ENCODE peak calls at places on chromosomes 4 and X, in four cellular contexts. V, N, S and M are unnamed samples.

GRCh38 chrX:2500091-2500680 is 590 bp downstream of the DHRSX start:
- DNase-seq in N (peak), V (no peak), S (no peak), M (no peak)

GRCh38 chr4:124641715-124642380 is 70.7 kb downstream of the ANKRD50 start:
- DNase-seq in V (peak), S (no peak), N (no peak), M (no peak)

GRCh38 chr4:37477126-37477525 is 209.1 kb downstream of the RELL1 start:
- DNase-seq in N (no peak), S (no peak), V (no peak), M (no peak)

GRCh38 chrX:31609130-31609529 is 537.3 kb upstream of the FTHL17 start:
- DNase-seq in N (peak), V (no peak), S (no peak), M (no peak)

GRCh38 chr4:19791422-19792113 is 460.1 kb upstream of the SLIT2 start:
- DNase-seq in N (no peak), V (no peak), S (no peak), M (no peak)

GRCh38 chr4:74230902-74231499 is 73.1 kb downstream of the MTHFD2L start:
- DNase-seq in V (peak), S (no peak), N (no peak), M (no peak)

GRCh38 chr4:131426023-131426758 is 1722.9 kb upstream of the PCDH10 start:
- DNase-seq in N (no peak), S (no peak), V (no peak), M (no peak)

GRCh38 chrX:11049976-11050375 is 61.2 kb upstream of the HCCS start:
- DNase-seq in V (no peak), N (no peak), S (no peak), M (no peak)

GRCh38 chr4:146159384-146160058 is 16.0 kb upstream of the LSM6 start:
- DNase-seq in V (no peak), S (no peak), N (no peak), M (no peak)

GRCh38 chr4:57037982-57038604 is 59.4 kb downstream of the POLR2B start:
- DNase-seq in V (no peak), S (peak), N (peak), M (no peak)

GRCh38 chr4:168815373-168816345 is 194.4 kb downstream of the CBR4 start:
- DNase-seq in S (no peak), V (no peak), N (peak), M (no peak)

GRCh38 chrX:133444952-133445831 is 29.9 kb upstream of the GPC4 start:
- DNase-seq in N (peak), S (no peak), V (no peak), M (no peak)

GRCh38 chr4:185096032-185096653 is 46.9 kb upstream of the SLC25A4 start:
- DNase-seq in S (no peak), V (peak), N (peak), M (peak)

GRCh38 chrX:40009890-40010289 is 87.9 kb downstream of the BCOR start:
- DNase-seq in V (no peak), S (no peak), N (no peak), M (no peak)

GRCh38 chr4:17781831-17782287 is 438 bp upstream of the FAM184B start:
- DNase-seq in S (no peak), V (no peak), N (no peak), M (no peak)

GRCh38 chrX:46978341-46979291 is 66.4 kb downstream of the JADE3 start:
- DNase-seq in N (peak), V (no peak), S (peak), M (peak)

GRCh38 chr4:151993521-151993920 is 232.7 kb upstream of the GATB start:
- DNase-seq in N (no peak), S (no peak), V (no peak), M (no peak)

GRCh38 chr4:188005561-188005960 is 10.0 kb downstream of the ZFP42 start:
- DNase-seq in V (no peak), N (no peak), S (no peak), M (no peak)

GRCh38 chr4:153156263-153156662 is 48.0 kb upstream of the TRIM2 start:
- DNase-seq in N (no peak), V (no peak), S (no peak), M (no peak)

GRCh38 chrX:136268051-136269048 is 17.1 kb upstream of the MAP7D3 start:
- DNase-seq in S (peak), N (peak), V (no peak), M (no peak)

GRCh38 chrX:80747832-80748231 is 61.8 kb downstream of the BRWD3 start:
- DNase-seq in S (no peak), V (no peak), N (no peak), M (no peak)

GRCh38 chr4:144611850-144612249 is 34.1 kb upstream of the HHIP start:
- DNase-seq in N (peak), S (no peak), V (no peak), M (no peak)

GRCh38 chr4:53706422-53707032 is 115.2 kb upstream of the LNX1 start:
- DNase-seq in N (peak), S (no peak), V (no peak), M (peak)

GRCh38 chr4:52299120-52299519 is 248.0 kb downstream of the SPATA18 start:
- DNase-seq in V (no peak), S (no peak), N (no peak), M (no peak)

DNA sequence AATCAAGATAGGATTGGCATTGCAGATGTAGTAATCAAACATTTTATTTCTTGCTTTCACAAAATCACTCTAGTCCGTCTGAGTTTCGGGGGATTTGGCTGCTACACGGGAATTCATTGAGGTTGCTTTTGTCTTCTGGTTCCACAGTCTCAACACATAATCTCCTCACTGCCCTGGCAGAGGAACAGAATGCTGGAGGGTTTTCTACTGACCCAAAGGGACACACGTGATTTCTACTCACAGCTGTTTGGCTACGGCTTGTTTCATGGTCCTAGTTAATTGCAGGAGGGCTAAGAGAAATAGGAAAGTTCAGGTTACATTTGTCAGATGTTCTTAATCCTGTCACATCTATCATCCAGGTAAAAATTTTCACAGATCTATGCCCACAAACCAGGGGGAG is 1811.6 kb downstream of the ARAP2 start:
- DNase-seq in N (no peak), S (no peak), V (no peak), M (no peak)
- H3K4me3 ChIP-seq in N (no peak), S (no peak), V (no peak), M (no peak)

GRCh38 chr4:29805871-29806480 is 914.2 kb upstream of the PCDH7 start:
- DNase-seq in V (no peak), N (no peak), S (no peak), M (no peak)

GRCh38 chr4:29805245-29805644 is 914.9 kb upstream of the PCDH7 start:
- DNase-seq in N (peak), V (no peak), S (no peak), M (no peak)
- TF ChIP-seq CTCF in N (peak), V (no peak), S (no peak), M (peak)

GRCh38 chr4:103721251-103721650 is 1.5 kb upstream of the TACR3 start:
- DNase-seq in S (no peak), N (no peak), V (no peak), M (no peak)

GRCh38 chr4:103718993-103719319 is 829 bp downstream of the TACR3 start:
- DNase-seq in S (no peak), N (peak), V (peak), M (no peak)

GRCh38 chr4:103719320-103720204 is at the start of gene TACR3:
- DNase-seq in N (peak), V (no peak), S (no peak), M (no peak)

DNA sequence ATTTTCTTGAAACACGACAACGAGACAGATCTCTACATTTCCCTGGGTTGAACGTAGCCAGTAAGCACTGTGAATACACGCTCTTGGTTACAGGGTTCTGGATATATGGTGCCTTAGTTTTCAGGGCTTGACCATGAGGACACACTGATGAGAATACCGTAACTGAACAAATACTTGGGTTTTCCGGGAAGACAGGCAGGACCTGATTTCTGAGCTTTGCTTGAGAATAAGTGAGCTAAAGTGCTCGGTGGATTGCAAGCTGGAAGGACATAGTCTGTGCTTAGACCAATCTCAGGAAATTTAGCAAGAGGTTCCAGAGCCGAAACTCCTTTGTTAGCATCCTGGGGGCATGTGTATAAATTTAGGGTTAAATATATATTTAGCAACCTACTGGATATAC is 876 bp upstream of the TACR3 start:
- DNase-seq in V (no peak), N (no peak), S (no peak), M (no peak)
- H3K4me3 ChIP-seq in V (no peak), N (peak), S (no peak), M (no peak)

GRCh38 chrX:140504371-140505324 is at the start of gene SOX3:
- DNase-seq in N (no peak), S (no peak), V (no peak), M (no peak)

GRCh38 chrX:140503230-140503585 is 1.7 kb downstream of the SOX3 start:
- DNase-seq in S (no peak), N (no peak), V (no peak), M (no peak)

GRCh38 chrX:140502491-140503229 is 2.2 kb downstream of the SOX3 start:
- DNase-seq in V (no peak), N (no peak), S (no peak), M (no peak)

GRCh38 chrX:140501940-140502468 is 2.9 kb downstream of the SOX3 start:
- DNase-seq in S (no peak), N (no peak), V (no peak), M (no peak)

GRCh38 chrX:140503714-140504351 is 1.0 kb downstream of the SOX3 start:
- DNase-seq in S (no peak), N (peak), V (no peak), M (no peak)
- TF ChIP-seq CTCF in S (no peak), N (no peak), V (no peak), M (no peak)

DNA sequence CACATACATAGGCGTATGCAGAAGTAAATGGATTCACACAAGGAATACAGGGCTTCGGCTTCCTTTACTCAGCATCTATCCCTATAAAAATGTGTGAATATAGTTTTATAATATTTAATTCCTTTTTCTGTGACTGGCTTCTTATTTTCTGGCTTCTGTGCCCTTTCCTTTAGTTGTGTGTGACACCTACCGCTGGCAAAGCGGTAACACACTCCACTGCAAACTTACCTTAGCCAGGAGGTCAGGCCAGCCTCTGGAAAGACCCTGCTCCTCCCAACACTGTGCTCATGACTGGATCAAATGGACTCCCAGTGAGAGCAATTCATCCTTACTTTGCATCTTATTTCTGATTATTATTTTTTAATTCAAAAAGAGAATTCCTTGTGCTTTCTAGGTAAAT is 244.2 kb downstream of the ANK2 start:
- DNase-seq in S (no peak), N (no peak), V (no peak), M (no peak)
- H3K4me3 ChIP-seq in S (peak), N (no peak), V (no peak), M (no peak)

GRCh38 chrX:108165349-108166111 is 74.0 kb downstream of the ATG4A start:
- DNase-seq in S (peak), V (no peak), N (peak), M (no peak)
- TF ChIP-seq CTCF in S (no peak), V (peak), N (peak), M (peak)

DNA sequence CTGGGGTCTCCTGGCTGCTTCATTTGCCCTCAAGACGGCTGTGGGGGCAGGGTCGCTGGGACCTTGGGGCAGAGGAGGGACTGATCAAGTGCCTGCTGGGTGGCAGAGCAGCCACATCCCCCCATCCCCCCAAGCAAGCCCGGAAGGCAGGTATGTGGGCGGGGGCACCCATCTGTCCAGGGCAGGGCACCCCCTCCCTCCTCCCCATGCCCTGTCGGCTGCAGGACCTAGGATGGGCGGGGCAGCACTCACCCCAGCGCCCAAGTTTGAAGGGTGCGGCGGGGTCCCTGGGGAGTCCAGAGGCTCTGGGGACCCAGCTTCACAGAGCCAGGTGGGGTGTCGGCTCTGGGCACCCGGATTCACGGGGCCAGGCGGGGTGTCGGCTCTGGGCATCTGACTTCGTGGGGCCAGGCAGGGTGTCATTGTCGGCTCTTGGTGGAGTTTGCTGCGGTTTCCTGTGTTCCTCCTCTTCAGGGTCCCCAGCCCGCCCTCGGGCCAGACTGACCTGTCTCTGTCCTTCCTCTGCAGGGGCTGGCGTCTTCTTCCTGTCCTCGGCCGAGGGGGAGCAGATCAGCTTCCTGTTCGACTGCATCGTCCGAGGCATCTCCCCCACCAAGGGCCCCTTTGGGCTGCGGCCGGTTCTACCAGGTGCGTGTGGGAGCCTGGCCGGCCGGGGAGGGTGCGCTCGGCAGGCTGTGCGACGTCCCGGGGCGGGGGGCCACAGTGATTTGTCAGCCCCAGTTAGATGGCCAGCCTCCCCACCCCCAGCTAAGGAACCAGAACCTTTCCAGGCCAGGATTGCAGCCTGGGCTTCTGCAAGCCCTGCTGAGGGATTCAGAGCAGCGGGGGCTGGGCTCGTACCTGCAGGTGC is 22.1 kb downstream of the DOK7 start:
- DNase-seq in S (no peak), V (no peak), N (no peak), M (no peak)
- H3K4me3 ChIP-seq in S (no peak), V (peak), N (no peak), M (no peak)

DNA sequence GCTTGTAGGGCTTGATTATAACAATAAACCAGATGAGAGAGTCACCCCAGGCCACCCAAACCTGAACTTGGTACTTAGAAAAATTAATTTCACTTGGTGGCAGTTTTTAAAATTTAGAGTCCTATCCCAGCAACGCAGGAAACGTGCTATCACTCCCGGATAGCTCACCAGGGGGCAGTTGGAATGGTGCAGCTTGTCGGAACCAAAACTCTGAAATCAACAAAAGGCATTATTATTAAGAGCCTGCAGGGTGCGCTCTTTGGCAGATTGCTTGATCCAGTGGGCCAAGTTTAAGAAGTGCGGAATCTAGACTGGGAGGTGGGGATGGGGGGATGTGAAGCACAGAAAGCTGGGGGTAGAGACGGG is 2.4 kb downstream of the FRAS1 start:
- DNase-seq in S (no peak), V (peak), N (peak), M (peak)
- TF ChIP-seq CTCF in S (peak), V (peak), N (peak), M (peak)

DNA sequence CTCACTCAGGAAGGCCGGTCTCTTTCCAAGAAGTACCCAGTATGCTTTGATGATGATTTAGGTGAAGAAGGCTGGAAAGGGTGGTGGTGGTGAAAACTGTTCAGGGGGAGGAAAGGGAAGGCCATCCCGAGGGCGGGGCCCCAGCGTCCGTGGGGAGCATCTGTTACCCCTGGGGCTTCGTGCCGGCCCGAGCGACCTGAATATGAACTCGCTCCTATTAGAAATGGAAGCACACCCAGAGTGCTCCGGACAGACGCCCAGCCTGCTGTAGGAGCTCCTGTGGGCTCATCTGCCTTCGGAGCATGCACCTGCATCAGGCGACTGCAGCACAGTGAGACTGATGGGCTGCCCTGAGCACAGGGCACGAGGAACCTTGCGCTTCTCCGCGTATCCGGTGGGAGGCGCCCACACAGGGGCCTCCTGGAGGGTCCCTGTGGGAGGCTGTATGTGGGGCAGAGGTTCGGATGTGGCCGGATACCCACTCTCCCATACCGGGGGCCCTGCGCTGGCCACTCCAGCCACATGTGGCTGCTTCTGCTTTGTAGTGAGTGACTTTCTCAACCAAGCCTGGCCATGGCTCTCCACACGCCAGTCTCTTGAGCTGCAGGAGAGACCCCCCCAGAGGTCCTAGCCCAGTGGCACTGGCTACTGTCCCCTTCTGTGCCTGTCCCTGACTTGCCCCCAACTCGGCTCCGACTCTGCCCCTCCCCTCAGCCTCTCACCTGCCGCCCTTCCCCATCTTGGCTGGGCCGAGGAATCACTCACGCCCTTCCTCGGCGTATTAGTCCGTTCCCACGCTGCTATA is 36.8 kb downstream of the FGFRL1 start:
- DNase-seq in N (no peak), V (no peak), S (peak), M (no peak)
- H3K4me3 ChIP-seq in N (no peak), V (no peak), S (no peak), M (no peak)

DNA sequence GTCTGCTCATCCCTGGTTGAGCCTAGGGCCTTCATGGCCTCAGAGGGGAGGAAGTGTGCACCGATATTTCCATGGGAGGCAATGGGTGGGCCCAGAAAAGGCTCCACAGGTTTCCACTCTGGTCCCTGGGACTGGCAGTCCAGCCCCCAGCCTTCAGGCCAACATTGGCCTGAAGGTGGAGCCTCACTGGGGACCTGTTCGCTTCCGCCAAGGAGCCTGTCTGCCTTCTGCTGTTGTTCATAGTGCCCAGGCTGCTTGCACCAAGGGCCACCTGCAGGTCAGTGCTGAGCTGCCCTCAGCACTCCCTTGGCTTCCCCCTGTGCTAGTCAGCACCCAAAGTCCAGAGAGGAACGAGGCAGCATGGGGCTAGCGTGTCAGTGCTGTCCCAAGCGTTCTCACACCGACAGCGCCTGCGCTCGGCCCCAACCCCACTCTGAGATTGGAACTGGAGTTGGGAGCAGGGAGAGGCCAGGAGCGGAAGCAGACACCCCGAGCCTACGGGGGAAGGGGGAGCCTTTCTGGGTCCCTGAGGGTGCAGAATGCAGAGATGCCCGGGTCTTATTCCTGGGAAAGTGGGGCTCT is 720.7 kb downstream of the PCDH18 start:
- DNase-seq in N (no peak), S (no peak), V (no peak), M (no peak)
- TF ChIP-seq CTCF in N (no peak), S (no peak), V (no peak), M (no peak)